ENCODE peak calls at places on chromosomes 13 and 19, in six cellular contexts. V is transverse colon; M is stimulated activated CD4-positive, alpha-beta T cell treated with anti-CD3 and anti-CD28 coated beads, Interleukin-2, amount 100 ng/mL, for 48 hours; Z is AG04450; H is C1 segment of cervical spinal cord; T is cardiac fibroblast. Q is an unnamed sample.

GRCh38 chr19:41902594-41902993 is 19.6 kb downstream of the ARHGEF1 start:
- DNase-seq in T (no peak), Z (no peak), V (no peak), M (no peak), H (no peak), Q (no peak)

GRCh38 chr13:112137144-112137543 is 70.2 kb downstream of the SOX1 start:
- DNase-seq in Z (no peak), V (no peak), H (no peak), T (no peak), M (no peak), Q (no peak)

GRCh38 chr13:94550030-94550738 is 45.8 kb downstream of the TGDS start:
- DNase-seq in V (no peak), T (peak; percentile 50), H (no peak), Z (peak; percentile 7), M (no peak), Q (no peak)

GRCh38 chr19:7868326-7868670 is 5.9 kb downstream of the PRR36 start:
- DNase-seq in M (no peak), H (no peak), Z (no peak), V (no peak), T (no peak), Q (no peak)

GRCh38 chr13:74883834-74884233 is 598.1 kb downstream of the TBC1D4 start:
- DNase-seq in T (peak; percentile 19), M (no peak), Z (no peak), H (no peak), V (no peak), Q (no peak)

GRCh38 chr13:23945612-23946011 is 48.3 kb upstream of the C1QTNF9B start:
- DNase-seq in Z (no peak), M (no peak), T (no peak), V (no peak), H (no peak), Q (no peak)

GRCh38 chr13:113410472-113411201 is 42.7 kb downstream of the ADPRHL1 start:
- DNase-seq in V (peak; percentile 25), H (no peak), T (peak; percentile 27), Z (peak; percentile 55), M (no peak), Q (peak; percentile 40)

GRCh38 chr13:65600702-65601101 is 1629.4 kb downstream of the PCDH9 start:
- DNase-seq in H (no peak), V (no peak), T (peak; percentile 26), M (no peak), Z (peak; percentile 33), Q (no peak)

GRCh38 chr13:73274147-73274546 is 215.3 kb downstream of the KLF5 start:
- DNase-seq in H (no peak), V (no peak), T (no peak), M (no peak), Z (no peak), Q (no peak)

GRCh38 chr19:14562660-14563589 is 8.9 kb downstream of the NDUFB7 start:
- DNase-seq in M (no peak), T (no peak), Z (no peak), H (no peak), V (no peak), Q (no peak)

GRCh38 chr13:27053902-27054595 is 117.6 kb downstream of the USP12 start:
- DNase-seq in H (no peak), T (peak; percentile 62), V (no peak), M (no peak), Z (peak; percentile 43), Q (no peak)

GRCh38 chr13:22103046-22103445 is 432.2 kb downstream of the FGF9 start:
- DNase-seq in H (no peak), V (no peak), M (no peak), T (no peak), Z (no peak), Q (no peak)

GRCh38 chr19:38538386-38538785 is 79.4 kb downstream of the MAP4K1 start:
- DNase-seq in T (no peak), V (no peak), M (no peak), Z (no peak), H (no peak), Q (no peak)

GRCh38 chr13:44199627-44200207 is 173.9 kb upstream of the SERP2 start:
- DNase-seq in Z (no peak), V (no peak), M (no peak), H (no peak), T (no peak), Q (no peak)

GRCh38 chr13:59501004-59501403 is 662.7 kb downstream of the DIAPH3 start:
- DNase-seq in M (no peak), H (no peak), T (no peak), Z (no peak), V (no peak), Q (no peak)

GRCh38 chr13:95254341-95254740 is 46.9 kb downstream of the ABCC4 start:
- DNase-seq in V (no peak), H (no peak), M (no peak), Z (no peak), T (no peak), Q (no peak)

GRCh38 chr19:37907735-37908066 is 693 bp downstream of the SIPA1L3 start:
- DNase-seq in V (no peak), M (no peak), H (no peak), T (no peak), Z (no peak), Q (no peak)

GRCh38 chr13:73997964-73998363 is 136.2 kb downstream of the KLF12 start:
- DNase-seq in H (no peak), Z (no peak), V (no peak), M (no peak), T (no peak), Q (no peak)

GRCh38 chr13:32791545-32792172 is 205.4 kb downstream of the PDS5B start:
- DNase-seq in T (no peak), V (no peak), Z (no peak), H (no peak), M (no peak), Q (no peak)

GRCh38 chr13:38002596-38002995 is 133.0 kb upstream of the TRPC4 start:
- DNase-seq in M (no peak), V (no peak), T (no peak), H (no peak), Z (no peak), Q (no peak)

GRCh38 chr19:21020298-21021227 is at the start of gene ZNF430:
- DNase-seq in M (peak; percentile 85), T (peak; percentile 92), V (peak; percentile 95), H (peak; percentile 92), Z (peak; percentile 73), Q (peak; percentile 93)

GRCh38 chr13:34502011-34502410 is 440.1 kb upstream of the NBEA start:
- DNase-seq in T (no peak), H (no peak), M (no peak), Z (no peak), V (no peak), Q (no peak)

GRCh38 chr19:55384576-55385235 is 614 bp upstream of the TMEM238 start:
- DNase-seq in T (no peak), V (peak; percentile 42), M (no peak), Z (no peak), H (peak; percentile 81), Q (no peak)

GRCh38 chr13:20867408-20867807 is 35.1 kb downstream of the XPO4 start:
- DNase-seq in Z (no peak), M (no peak), T (no peak), H (no peak), V (no peak), Q (no peak)

GRCh38 chr13:100534911-100535310 is 53.7 kb downstream of the GGACT start:
- DNase-seq in M (no peak), T (no peak), Z (no peak), H (no peak), V (no peak), Q (no peak)

GRCh38 chr19:28563964-28564914 is 648.7 kb downstream of the UQCRFS1 start:
- DNase-seq in T (no peak), V (no peak), H (no peak), Z (no peak), M (no peak), Q (no peak)

GRCh38 chr19:33883869-33884519 is 87.3 kb downstream of the KCTD15 start:
- DNase-seq in Z (no peak), V (no peak), H (no peak), M (no peak), T (peak; percentile 29), Q (no peak)

Q was measured in Right ventricle myocardium superior.